ENCODE peak calls at places on chromosomes 1 and 21, in six cellular contexts. O is trophoblast cell, S is H1, K is mesendoderm, P is H9, G is GM23248. I is an unnamed sample.

GRCh38 chr1:65813956-65814355 is 21.3 kb downstream of the PDE4B start:
- DNase-seq in S (no peak), O (peak; percentile 26), K (no peak), G (peak; percentile 65), P (no peak), I (no peak)

GRCh38 chr1:3103977-3104677 is 35.1 kb downstream of the PRDM16 start:
- DNase-seq in S (no peak), K (no peak), G (no peak), O (no peak), P (no peak), I (no peak)

GRCh38 chr1:207603777-207604176 is 41.2 kb upstream of the CR1L start:
- DNase-seq in G (peak; percentile 27), P (no peak), K (no peak), O (no peak), S (no peak), I (no peak)

GRCh38 chr21:42614811-42615342 is 38.5 kb upstream of the PDE9A start:
- DNase-seq in P (no peak), G (peak; percentile 29), O (peak; percentile 79), K (peak; percentile 75), S (no peak), I (no peak)

GRCh38 chr1:214449371-214449770 is 102.0 kb downstream of the PTPN14 start:
- DNase-seq in G (no peak), S (no peak), P (no peak), O (no peak), K (no peak), I (no peak)

GRCh38 chr1:14297356-14297755 is 301.1 kb upstream of the KAZN start:
- DNase-seq in G (no peak), P (no peak), O (no peak), S (no peak), K (no peak), I (no peak)

GRCh38 chr1:17979815-17980214 is 127.8 kb upstream of the IGSF21 start:
- DNase-seq in K (no peak), O (no peak), S (no peak), P (peak; percentile 42), G (no peak), I (no peak)

GRCh38 chr1:79848316-79848715 is 841.8 kb upstream of the ADGRL4 start:
- DNase-seq in S (no peak), P (no peak), G (no peak), O (peak; percentile 1), K (peak; percentile 12), I (no peak)

GRCh38 chr1:1314678-1315335 is 6.4 kb downstream of the PUSL1 start:
- DNase-seq in P (no peak), G (no peak), O (no peak), K (no peak), S (no peak), I (no peak)

GRCh38 chr1:7432896-7433380 is 338.2 kb upstream of the VAMP3 start:
- DNase-seq in O (no peak), S (no peak), G (no peak), K (no peak), P (no peak), I (peak; percentile 66)

GRCh38 chr1:2085080-2085479 is 34.9 kb downstream of the PRKCZ start:
- DNase-seq in K (no peak), S (no peak), G (no peak), P (no peak), O (no peak), I (no peak)

GRCh38 chr1:233732206-233732605 is 118.3 kb downstream of the KCNK1 start:
- DNase-seq in O (no peak), S (no peak), G (no peak), K (no peak), P (no peak), I (no peak)

GRCh38 chr1:227561303-227561702 is 2.1 kb upstream of the ZNF678 start:
- DNase-seq in S (no peak), K (no peak), O (no peak), G (peak; percentile 16), P (no peak), I (no peak)

GRCh38 chr1:103220503-103221095 is 112.3 kb upstream of the COL11A1 start:
- DNase-seq in K (no peak), P (no peak), O (no peak), G (peak; percentile 58), S (no peak), I (no peak)

GRCh38 chr1:62722796-62723195 is 34.6 kb upstream of the DOCK7 start:
- DNase-seq in O (no peak), K (no peak), G (no peak), P (no peak), S (no peak), I (no peak)

GRCh38 chr1:178538192-178538916 is 25.4 kb downstream of the TEX35 start:
- DNase-seq in G (peak; percentile 91), P (no peak), O (peak; percentile 18), S (no peak), K (no peak), I (peak; percentile 90)

GRCh38 chr1:70194601-70195000 is 10.8 kb downstream of the LRRC40 start:
- DNase-seq in P (no peak), G (no peak), S (no peak), O (no peak), K (no peak), I (no peak)
- H3K79me2 ChIP-seq in P (no peaks in the 10 kb centered on the region), G (peaks cover 98% of the 10 kb centered on the region), S (no peaks in the 10 kb centered on the region), O (no peaks in the 10 kb centered on the region), K (peaks cover 3% of the 10 kb centered on the region), I (peaks cover 62% of the 10 kb centered on the region)

GRCh38 chr1:35856964-35857363 is 26.0 kb upstream of the AGO1 start:
- DNase-seq in K (no peak), O (no peak), S (no peak), P (no peak), G (no peak), I (no peak)
- H3K27ac ChIP-seq in K (no peak overlapping the region), O (no peak overlapping the region), S (no peak overlapping the region), P (no peak overlapping the region), G (no peak overlapping the region), I (no peak overlapping the region)

DNA sequence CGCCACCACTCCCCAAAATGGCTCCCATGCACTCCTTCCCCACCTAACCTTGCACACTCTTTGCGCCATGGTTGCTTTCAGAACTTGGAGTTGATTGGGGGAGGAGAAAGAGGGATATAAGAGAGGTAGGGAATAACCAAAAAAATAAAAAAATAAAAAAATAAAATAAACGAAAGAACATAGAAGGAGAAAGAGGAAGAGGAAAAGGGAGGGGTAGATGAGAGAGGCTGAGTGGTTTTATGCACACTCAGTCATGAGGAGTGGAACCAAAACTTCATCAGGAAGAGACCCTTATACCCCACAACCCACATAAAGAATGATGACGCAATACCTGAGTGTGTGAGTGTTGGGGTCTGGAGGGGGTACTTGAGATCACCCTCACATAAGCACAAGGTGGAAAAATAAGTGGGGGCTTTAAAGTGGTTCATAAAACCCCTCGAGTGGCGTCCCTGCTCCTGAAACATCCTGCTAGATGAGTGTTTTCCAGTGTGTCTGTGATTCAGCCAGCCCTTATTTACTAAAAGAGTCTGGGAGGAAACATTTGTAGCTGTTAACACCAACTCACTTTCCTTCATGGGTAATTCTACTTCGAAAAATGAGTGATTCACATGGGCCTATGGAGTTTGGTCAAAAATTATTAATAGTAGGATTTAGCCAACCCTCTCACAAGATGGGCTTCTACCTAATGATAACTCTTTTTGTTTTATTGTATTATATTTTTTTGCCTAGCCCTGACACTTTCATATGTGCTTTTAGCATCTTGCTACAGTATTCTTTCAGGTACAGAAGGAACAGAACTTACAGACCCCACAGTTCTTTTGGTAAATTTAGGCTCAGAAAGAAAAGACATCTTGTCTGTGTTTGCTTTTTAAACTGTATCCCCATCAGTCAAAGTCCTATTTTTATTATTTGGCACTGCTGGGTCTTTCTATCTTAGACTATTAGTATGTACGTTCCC is 5.2 kb downstream of the SLAMF1 start:
- DNase-seq in K (no peak), G (no peak), O (no peak), S (no peak), P (no peak), I (no peak)
- H3K27me3 ChIP-seq in K (no peaks in the 10 kb centered on the region), G (no peaks in the 10 kb centered on the region), O (no peaks in the 10 kb centered on the region), S (no peaks in the 10 kb centered on the region), P (no peaks in the 10 kb centered on the region), I (no peaks in the 10 kb centered on the region)

GRCh38 chr1:235259133-235259778 is 68.7 kb downstream of the ARID4B start:
- DNase-seq in O (no peak), S (no peak), K (no peak), G (no peak), P (no peak), I (no peak)
- H3K79me2 ChIP-seq in O (no peaks in the 10 kb centered on the region), S (peaks cover 4% of the 10 kb centered on the region), K (peaks cover 17% of the 10 kb centered on the region), G (peaks cover 99% of the 10 kb centered on the region), P (peaks cover 6% of the 10 kb centered on the region), I (peaks cover 66% of the 10 kb centered on the region)

GRCh38 chr1:185987611-185988441 is 253.6 kb downstream of the HMCN1 start:
- DNase-seq in G (no peak), S (no peak), O (no peak), K (no peak), P (no peak), I (no peak)
- H3K27ac ChIP-seq in G (no peak overlapping the region), S (no peak overlapping the region), O (no peak overlapping the region), K (no peak overlapping the region), P (no peak overlapping the region), I (no peak overlapping the region)

I was measured in osteoblast.